ENCODE peak calls at places on chromosomes 2 and 18, in eight cellular contexts. B is T-helper 2 cell; W is CD4-positive, alpha-beta T cell; Z is breast epithelium; P is HT-29; T is cardiac fibroblast; G is GM12865; C is ACHN. M is an unnamed sample.

GRCh38 chr18:45562567-45563479 is 52.5 kb upstream of the SLC14A2 start:
- DNase-seq in P (no peak), B (no peak), G (no peak), Z (no peak), C (no peak), T (no peak), W (no peak), M (no peak)

GRCh38 chr18:1999387-1999786 is 571.9 kb downstream of the METTL4 start:
- DNase-seq in Z (no peak), B (no peak), C (no peak), P (no peak), G (no peak), W (no peak), T (no peak), M (no peak)

GRCh38 chr18:9810216-9810804 is 75.5 kb upstream of the TXNDC2 start:
- DNase-seq in P (no peak), G (no peak), C (no peak), T (no peak), B (no peak), Z (no peak), W (no peak), M (no peak)

GRCh38 chr2:18719978-18720775 is 130.8 kb upstream of the NT5C1B start:
- DNase-seq in T (peak; percentile 79), Z (no peak), C (peak; percentile 49), P (no peak), G (no peak), B (no peak), W (no peak), M (no peak)

GRCh38 chr2:184727813-184728212 is 129.5 kb downstream of the ZNF804A start:
- DNase-seq in Z (no peak), T (no peak), B (no peak), C (no peak), G (no peak), W (no peak), P (no peak), M (peak; percentile 59)

GRCh38 chr18:12668041-12668440 is 10.1 kb upstream of the SPIRE1 start:
- DNase-seq in W (no peak), T (no peak), Z (no peak), C (no peak), G (no peak), P (no peak), B (no peak), M (no peak)

GRCh38 chr2:194333091-194333490 is 1323.9 kb upstream of the SLC39A10 start:
- DNase-seq in P (peak; percentile 37), W (no peak), T (no peak), B (no peak), Z (no peak), G (no peak), C (no peak), M (no peak)

GRCh38 chr2:37232131-37232933 is 874 bp downstream of the NDUFAF7 start:
- DNase-seq in W (no peak), B (no peak), C (no peak), G (peak; percentile 21), Z (no peak), P (peak; percentile 49), T (no peak), M (peak; percentile 58)

GRCh38 chr18:40375811-40376210 is 1579.2 kb upstream of the PIK3C3 start:
- DNase-seq in P (no peak), B (no peak), W (no peak), Z (no peak), G (no peak), T (no peak), C (no peak), M (no peak)

GRCh38 chr2:10159086-10159485 is 36.5 kb downstream of the RRM2 start:
- DNase-seq in G (no peak), W (no peak), Z (no peak), B (no peak), P (no peak), T (no peak), C (no peak), M (no peak)

GRCh38 chr2:33238111-33238510 is 238.3 kb upstream of the RASGRP3 start:
- DNase-seq in P (no peak), Z (no peak), W (no peak), G (no peak), T (peak; percentile 94), C (no peak), B (no peak), M (no peak)

GRCh38 chr2:101435011-101435862 is 39.7 kb downstream of the RFX8 start:
- DNase-seq in P (no peak), B (no peak), Z (no peak), G (no peak), T (peak; percentile 77), W (no peak), C (no peak), M (no peak)

GRCh38 chr2:70656421-70657010 is 102.9 kb upstream of the TGFA start:
- DNase-seq in Z (no peak), T (no peak), P (no peak), B (no peak), G (no peak), W (peak; percentile 36), C (no peak), M (no peak)

GRCh38 chr2:73718851-73719621 is 18.1 kb downstream of the TPRKB start:
- DNase-seq in P (no peak), B (no peak), Z (no peak), G (no peak), T (no peak), C (no peak), W (no peak), M (no peak)

GRCh38 chr18:22814329-22814703 is 118.8 kb upstream of the RBBP8 start:
- DNase-seq in C (no peak), T (no peak), B (no peak), G (no peak), W (no peak), Z (no peak), P (no peak), M (no peak)

GRCh38 chr2:75605770-75606535 is 40.6 kb upstream of the MRPL19 start:
- DNase-seq in P (peak; percentile 35), B (no peak), G (peak; percentile 16), T (peak; percentile 97), Z (peak; percentile 64), C (peak; percentile 99), W (no peak), M (no peak)

GRCh38 chr2:48316753-48317750 is 212.9 kb upstream of the STON1 start:
- DNase-seq in T (no peak), C (no peak), P (peak; percentile 8), W (no peak), B (no peak), G (peak; percentile 15), Z (no peak), M (no peak)

M was measured in Karpas-422.